ENCODE peak calls at places on chromosomes 5 and 9, in eight cellular contexts. Z, Y, K, N, U, M, D and S are unnamed samples.

GRCh38 chr9:110072597-110073355 is 135.2 kb downstream of the C9orf152 start:
- DNase-seq in Z (no peak), Y (no peak), K (no peak), N (no peak), U (no peak), M (no peak), D (no peak), S (no peak)

GRCh38 chr9:97773723-97774122 is 76.6 kb upstream of the XPA start:
- DNase-seq in Z (no peak), Y (no peak), K (no peak), N (no peak), U (no peak), M (no peak), D (peak), S (no peak)

GRCh38 chr9:14400658-14400995 is 86.7 kb upstream of the NFIB start:
- DNase-seq in Z (peak), Y (peak), K (no peak), N (peak), U (peak), M (peak), D (peak), S (peak)

GRCh38 chr9:32782476-32783167 is 718 bp upstream of the TMEM215 start:
- DNase-seq in Z (no peak), Y (no peak), K (no peak), N (no peak), U (peak), M (no peak), D (no peak), S (peak)

GRCh38 chr9:134495881-134496412 is 145.7 kb upstream of the COL5A1 start:
- DNase-seq in Z (no peak), Y (no peak), K (no peak), N (no peak), U (no peak), M (no peak), D (no peak), S (no peak)

GRCh38 chr9:119273984-119274665 is 95.1 kb downstream of the BRINP1 start:
- DNase-seq in Z (no peak), Y (no peak), K (no peak), N (no peak), U (no peak), M (no peak), D (no peak), S (no peak)

GRCh38 chr5:153460421-153460820 is 30.0 kb upstream of the GRIA1 start:
- DNase-seq in Z (no peak), Y (no peak), K (no peak), N (no peak), U (no peak), M (no peak), D (no peak), S (no peak)

GRCh38 chr9:81789751-81790150 is 100.4 kb upstream of the TLE1 start:
- DNase-seq in Z (no peak), Y (no peak), K (no peak), N (no peak), U (no peak), M (no peak), D (no peak), S (no peak)

GRCh38 chr9:13607746-13608445 is 328.4 kb upstream of the MPDZ start:
- DNase-seq in Z (no peak), Y (no peak), K (no peak), N (peak), U (no peak), M (no peak), D (no peak), S (peak)

GRCh38 chr5:125023673-125024072 is 277.2 kb upstream of the ZNF608 start:
- DNase-seq in Z (no peak), Y (no peak), K (no peak), N (no peak), U (no peak), M (no peak), D (no peak), S (no peak)

GRCh38 chr5:68730220-68731010 is 363.4 kb upstream of the SLC30A5 start:
- DNase-seq in Z (no peak), Y (no peak), K (no peak), N (peak), U (no peak), M (peak), D (peak), S (no peak)

GRCh38 chr5:141914797-141915196 is 8.9 kb upstream of the DELE1 start:
- DNase-seq in Z (no peak), Y (no peak), K (no peak), N (no peak), U (no peak), M (no peak), D (no peak), S (no peak)

GRCh38 chr5:137431051-137431450 is 68.1 kb downstream of the SPOCK1 start:
- DNase-seq in Z (no peak), Y (no peak), K (no peak), N (no peak), U (no peak), M (no peak), D (no peak), S (no peak)

GRCh38 chr5:38607930-38608545 is 51.6 kb upstream of the LIFR start:
- DNase-seq in Z (no peak), Y (peak), K (no peak), N (peak), U (no peak), M (no peak), D (peak), S (no peak)

GRCh38 chr5:9069650-9070049 is 476.2 kb downstream of the SEMA5A start:
- DNase-seq in Z (no peak), Y (no peak), K (no peak), N (no peak), U (no peak), M (no peak), D (no peak), S (no peak)

GRCh38 chr9:121876658-121877271 is 216.3 kb downstream of the TTLL11 start:
- DNase-seq in Z (no peak), Y (no peak), K (no peak), N (no peak), U (no peak), M (no peak), D (no peak), S (no peak)

GRCh38 chr9:81801190-81801589 is 111.8 kb upstream of the TLE1 start:
- DNase-seq in Z (no peak), Y (no peak), K (no peak), N (no peak), U (no peak), M (no peak), D (no peak), S (no peak)

GRCh38 chr5:89827388-89827787 is 582.2 kb downstream of the CETN3 start:
- DNase-seq in Z (no peak), Y (no peak), K (no peak), N (no peak), U (no peak), M (no peak), D (no peak), S (no peak)

GRCh38 chr9:128026255-128027165 is 40.6 kb downstream of the NAIF1 start:
- DNase-seq in Z (no peak), Y (no peak), K (peak), N (peak), U (no peak), M (no peak), D (no peak), S (no peak)

GRCh38 chr5:159819671-159820411 is 96.4 kb upstream of the ADRA1B start:
- DNase-seq in Z (no peak), Y (no peak), K (no peak), N (no peak), U (no peak), M (no peak), D (no peak), S (no peak)

GRCh38 chr5:77761606-77762005 is 14.5 kb downstream of the TBCA start:
- DNase-seq in Z (no peak), Y (no peak), K (no peak), N (no peak), U (no peak), M (no peak), D (no peak), S (no peak)

GRCh38 chr5:34655354-34655991 is 655 bp upstream of the RAI14 start:
- DNase-seq in Z (no peak), Y (peak), K (no peak), N (peak), U (peak), M (peak), D (peak), S (peak)

GRCh38 chr9:10488937-10489336 is 123.9 kb downstream of the PTPRD start:
- DNase-seq in Z (no peak), Y (no peak), K (no peak), N (no peak), U (no peak), M (no peak), D (no peak), S (no peak)

GRCh38 chr5:171188016-171188415 is 121.0 kb upstream of the TLX3 start:
- DNase-seq in Z (no peak), Y (no peak), K (no peak), N (no peak), U (no peak), M (no peak), D (no peak), S (no peak)

GRCh38 chr9:124077915-124078572 is 66.5 kb downstream of the LHX2 start:
- DNase-seq in Z (peak), Y (peak), K (no peak), N (no peak), U (no peak), M (no peak), D (no peak), S (no peak)

GRCh38 chr5:122470365-122470764 is 158.3 kb downstream of the SNCAIP start:
- DNase-seq in Z (no peak), Y (no peak), K (no peak), N (no peak), U (no peak), M (no peak), D (no peak), S (no peak)

GRCh38 chr9:136769710-136770191 is 5.4 kb upstream of the LCN15 start:
- DNase-seq in Z (no peak), Y (no peak), K (no peak), N (no peak), U (peak), M (no peak), D (peak), S (peak)

GRCh38 chr5:145806923-145807322 is 28.2 kb downstream of the PRELID2 start:
- DNase-seq in Z (no peak), Y (no peak), K (no peak), N (no peak), U (no peak), M (no peak), D (no peak), S (no peak)

GRCh38 chr9:6634441-6634840 is 11.1 kb downstream of the GLDC start:
- DNase-seq in Z (no peak), Y (no peak), K (no peak), N (no peak), U (no peak), M (no peak), D (peak), S (no peak)

GRCh38 chr5:74736759-74737158 is 30.2 kb downstream of the GFM2 start:
- DNase-seq in Z (no peak), Y (no peak), K (no peak), N (no peak), U (no peak), M (no peak), D (no peak), S (no peak)

GRCh38 chr9:5610491-5610890 is 18.4 kb upstream of the RIC1 start:
- DNase-seq in Z (no peak), Y (no peak), K (no peak), N (no peak), U (no peak), M (no peak), D (no peak), S (peak)

GRCh38 chr5:39801306-39801705 is 376.5 kb upstream of the DAB2 start:
- DNase-seq in Z (no peak), Y (no peak), K (no peak), N (no peak), U (no peak), M (no peak), D (no peak), S (no peak)

GRCh38 chr9:134204041-134204440 is 39.7 kb upstream of the RNU6ATAC start:
- DNase-seq in Z (no peak), Y (no peak), K (no peak), N (no peak), U (no peak), M (no peak), D (no peak), S (no peak)

GRCh38 chr5:146726891-146727290 is 151.7 kb downstream of the PPP2R2B start:
- DNase-seq in Z (no peak), Y (no peak), K (no peak), N (no peak), U (no peak), M (no peak), D (no peak), S (no peak)

GRCh38 chr9:21096172-21096900 is 18.6 kb upstream of the IFNB1 start:
- DNase-seq in Z (no peak), Y (no peak), K (peak), N (peak), U (no peak), M (no peak), D (no peak), S (no peak)

GRCh38 chr9:16414451-16414850 is 456.0 kb downstream of the BNC2 start:
- DNase-seq in Z (no peak), Y (no peak), K (no peak), N (no peak), U (no peak), M (no peak), D (no peak), S (no peak)
- H3K27ac ChIP-seq in Z (no peak), Y (no peak), K (no peak), N (no peak), U (no peak), M (no peak), D (no peak), S (no peak)

GRCh38 chr5:55159763-55160492 is at the start of gene GPX8:
- DNase-seq in Z (peak), Y (peak), K (no peak), N (peak), U (no peak), M (peak), D (peak), S (peak)
- TF ChIP-seq POLR2AphosphoS5 in Z (peak), Y (no peak), K (no peak), N (peak), U (peak), M (peak), D (no peak), S (peak)

GRCh38 chr5:2740051-2740848 is 11.2 kb downstream of the IRX2 start:
- DNase-seq in Z (no peak), Y (no peak), K (no peak), N (no peak), U (peak), M (no peak), D (no peak), S (peak)
- TF ChIP-seq EZH2 in Z (no peak), Y (no peak), K (no peak), N (no peak), U (peak), M (no peak), D (no peak), S (peak)

DNA sequence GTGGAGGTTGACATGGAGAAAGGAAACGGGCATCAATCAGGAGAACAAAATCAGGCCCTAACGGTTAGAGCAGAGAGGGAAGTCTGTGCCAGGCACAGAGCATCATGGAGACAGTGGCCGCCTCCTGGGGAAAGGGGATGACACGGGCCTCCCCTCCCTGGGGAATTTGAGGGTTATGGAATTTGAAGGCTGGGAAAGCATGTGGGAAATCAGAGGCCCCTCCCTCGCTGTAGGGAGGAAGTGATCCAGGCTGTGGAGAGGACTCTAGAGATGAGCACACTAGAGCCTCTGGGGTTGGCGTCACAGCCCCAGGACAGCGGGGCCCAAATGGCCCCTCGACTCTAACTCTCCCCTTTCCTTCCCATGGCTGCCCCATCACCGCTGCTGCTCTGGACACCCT is 36.7 kb downstream of the PROP1 start:
- DNase-seq in Z (no peak), Y (no peak), K (no peak), N (no peak), U (no peak), M (no peak), D (no peak), S (peak)
- H3K27ac ChIP-seq in Z (no peak), Y (no peak), K (no peak), N (no peak), U (peak), M (no peak), D (no peak), S (peak)

DNA sequence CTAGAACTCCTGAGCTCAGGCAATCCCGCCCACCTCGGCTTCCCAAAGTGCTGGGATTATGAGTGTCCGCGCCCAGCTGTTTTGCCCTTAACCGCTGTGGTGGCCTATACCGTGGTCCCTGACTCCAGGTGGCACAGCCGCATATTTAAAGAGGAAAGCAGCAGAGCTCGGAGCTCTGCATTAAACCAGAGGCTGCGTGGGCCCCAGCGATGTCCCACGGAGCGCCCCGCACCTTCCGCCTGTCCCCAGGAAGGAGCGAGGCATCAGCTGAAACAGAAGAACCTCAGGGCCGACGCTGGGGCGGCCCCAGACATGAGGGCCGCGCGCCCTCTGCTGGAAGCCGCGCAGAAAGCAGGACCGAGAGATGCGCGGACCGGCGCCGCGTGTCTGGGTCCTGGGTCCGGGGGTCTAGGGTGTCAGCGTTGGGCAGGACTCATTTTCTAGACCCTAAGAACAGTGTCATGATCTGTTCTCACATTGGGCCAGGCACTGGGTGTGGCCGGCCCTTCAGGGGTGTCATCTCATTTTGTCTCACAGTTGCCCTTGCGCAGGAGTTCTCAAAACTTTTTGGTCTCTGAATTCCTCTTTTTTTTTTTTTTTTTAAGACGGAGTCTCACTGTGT is 37.7 kb downstream of the LAMC3 start:
- DNase-seq in Z (peak), Y (peak), K (no peak), N (peak), U (peak), M (no peak), D (peak), S (peak)
- TF ChIP-seq POLR2AphosphoS5 in Z (no peak), Y (no peak), K (no peak), N (no peak), U (no peak), M (no peak), D (no peak), S (no peak)

GRCh38 chr5:14946813-14947640 is 75.4 kb upstream of the ANKH start:
- DNase-seq in Z (peak), Y (peak), K (peak), N (peak), U (no peak), M (no peak), D (peak), S (peak)
- TF ChIP-seq EZH2 in Z (no peak), Y (no peak), K (no peak), N (no peak), U (no peak), M (no peak), D (no peak), S (no peak)

GRCh38 chr9:88936668-88937067 is 54.6 kb upstream of the S1PR3 start:
- DNase-seq in Z (no peak), Y (no peak), K (no peak), N (no peak), U (no peak), M (no peak), D (no peak), S (no peak)
- H3K27ac ChIP-seq in Z (no peak), Y (no peak), K (no peak), N (no peak), U (no peak), M (no peak), D (no peak), S (no peak)